ENCODE peak calls at places on chromosomes 16 and 17, in ten cellular contexts. B is aorta; Y is CD8-positive, alpha-beta memory T cell; I is HCT116; A is MM.1S; L is BJ; R is mammary epithelial cell; V is AG04450; T is uterus; G is ovary. Z is an unnamed sample.

GRCh38 chr16:72066747-72067146 is 3.7 kb downstream of the HPR start:
- DNase-seq in B (no peak), Y (no peak), I (peak; percentile 13), A (peak; percentile 41), L (no peak), R (peak; percentile 15), V (peak; percentile 16), T (no peak), G (peak; percentile 35), Z (no peak)

GRCh38 chr17:57108656-57109392 is 23.8 kb downstream of the AKAP1 start:
- DNase-seq in B (peak; percentile 82), Y (no peak), I (no peak), A (no peak), L (no peak), R (no peak), V (no peak), T (no peak), G (no peak), Z (no peak)

GRCh38 chr16:77531741-77532140 is 96.9 kb upstream of the ADAMTS18 start:
- DNase-seq in B (no peak), Y (no peak), I (no peak), A (no peak), L (peak; percentile 19), R (peak; percentile 37), V (no peak), T (no peak), G (no peak), Z (peak; percentile 16)

GRCh38 chr16:31064882-31065461 is 9.1 kb downstream of the ZNF668 start:
- DNase-seq in B (peak; percentile 72), Y (no peak), I (no peak), A (no peak), L (peak; percentile 90), R (peak; percentile 79), V (peak; percentile 89), T (peak; percentile 69), G (no peak), Z (peak; percentile 95)

GRCh38 chr17:68613739-68614298 is 12.7 kb upstream of the FAM20A start:
- DNase-seq in B (no peak), Y (no peak), I (peak; percentile 62), A (peak; percentile 81), L (no peak), R (peak; percentile 25), V (no peak), T (no peak), G (peak; percentile 43), Z (peak; percentile 4)

GRCh38 chr16:10788665-10789064 is 29.9 kb downstream of the TVP23A start:
- DNase-seq in B (no peak), Y (no peak), I (no peak), A (no peak), L (no peak), R (no peak), V (no peak), T (no peak), G (no peak), Z (no peak)

GRCh38 chr17:43536236-43537088 is 9.7 kb downstream of the ETV4 start:
- DNase-seq in B (no peak), Y (no peak), I (no peak), A (no peak), L (no peak), R (peak; percentile 14), V (no peak), T (no peak), G (no peak), Z (peak; percentile 55)

GRCh38 chr17:70945386-70945785 is 776.1 kb downstream of the KCNJ2 start:
- DNase-seq in B (no peak), Y (no peak), I (no peak), A (no peak), L (no peak), R (no peak), V (no peak), T (no peak), G (no peak), Z (no peak)

GRCh38 chr17:49005140-49005539 is 8.0 kb downstream of the IGF2BP1 start:
- DNase-seq in B (no peak), Y (no peak), I (no peak), A (no peak), L (no peak), R (no peak), V (no peak), T (no peak), G (no peak), Z (no peak)

GRCh38 chr17:49002331-49002730 is 5.1 kb downstream of the IGF2BP1 start:
- DNase-seq in B (no peak), Y (no peak), I (no peak), A (no peak), L (no peak), R (no peak), V (no peak), T (no peak), G (no peak), Z (no peak)

GRCh38 chr17:49002766-49003165 is 5.6 kb downstream of the IGF2BP1 start:
- DNase-seq in B (no peak), Y (no peak), I (no peak), A (no peak), L (no peak), R (no peak), V (no peak), T (no peak), G (no peak), Z (no peak)

GRCh38 chr17:49001671-49002070 is 4.5 kb downstream of the IGF2BP1 start:
- DNase-seq in B (no peak), Y (no peak), I (no peak), A (no peak), L (no peak), R (no peak), V (no peak), T (no peak), G (no peak), Z (no peak)

DNA sequence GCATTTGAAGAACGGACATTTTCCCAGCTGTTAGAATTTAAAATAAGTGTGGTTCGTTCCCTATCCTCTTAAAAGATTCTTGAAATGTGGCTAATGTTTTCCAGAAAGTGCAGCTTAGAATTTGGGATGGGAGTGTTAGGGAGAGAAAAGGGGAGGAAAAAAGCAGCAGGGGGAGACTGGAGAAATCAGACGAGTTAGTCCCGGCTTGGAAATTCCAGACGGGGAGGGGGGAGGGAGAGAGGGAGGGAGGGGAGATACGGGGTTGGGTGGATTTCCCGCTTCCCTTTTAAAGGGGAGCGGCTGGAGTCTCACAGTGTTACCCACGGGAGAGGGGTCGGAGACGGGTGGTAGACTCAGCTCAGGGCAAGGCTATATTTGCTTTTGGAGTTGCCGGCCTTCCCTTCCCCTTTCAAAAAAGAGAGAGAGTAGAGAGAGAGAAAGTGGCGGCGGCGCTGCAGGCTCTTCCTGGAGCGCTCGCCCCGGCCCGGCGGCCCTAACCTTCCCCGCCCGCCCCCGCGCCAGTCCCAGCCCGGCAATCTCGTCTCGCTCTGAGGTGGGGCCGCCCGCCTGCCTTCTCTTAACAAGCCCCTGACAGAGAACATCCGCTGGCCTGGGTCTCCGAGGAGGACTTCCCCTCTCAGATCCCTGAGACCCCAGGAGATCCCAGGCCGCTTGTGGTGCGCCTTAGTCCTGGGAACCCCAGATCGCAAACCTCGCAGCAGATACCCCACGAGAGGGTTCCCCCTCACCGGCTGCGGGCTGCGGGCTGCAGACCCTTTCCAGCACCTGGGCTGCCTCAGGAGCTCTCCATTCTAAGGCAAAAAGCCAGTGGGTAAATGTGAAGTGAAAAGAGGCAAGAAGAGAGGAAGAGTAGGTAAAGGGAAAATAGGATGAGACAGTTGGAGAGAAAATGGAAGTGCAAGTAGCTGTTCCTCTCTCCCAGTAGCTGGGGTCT is 6.6 kb downstream of the IGF2BP1 start:
- DNase-seq in B (no peak), Y (no peak), I (no peak), A (no peak), L (no peak), R (no peak), V (no peak), T (no peak), G (no peak), Z (no peak)
- H3K27me3 ChIP-seq in B (no peaks in the 10 kb centered on the region), Y (peaks cover 48% of the 10 kb centered on the region), I (peaks cover 83% of the 10 kb centered on the region), A (peaks cover 99% of the 10 kb centered on the region), L (peaks cover 13% of the 10 kb centered on the region), R (peaks cover 52% of the 10 kb centered on the region), V (no peaks in the 10 kb centered on the region), T (peaks cover 74% of the 10 kb centered on the region), G (no peaks in the 10 kb centered on the region), Z (peaks cover 82% of the 10 kb centered on the region)

GRCh38 chr17:59828478-59828760 is 64.3 kb downstream of the TUBD1 start:
- DNase-seq in B (no peak), Y (no peak), I (no peak), A (no peak), L (no peak), R (no peak), V (no peak), T (no peak), G (no peak), Z (no peak)

GRCh38 chr17:59826741-59827453 is 65.8 kb downstream of the TUBD1 start:
- DNase-seq in B (no peak), Y (no peak), I (no peak), A (peak; percentile 59), L (no peak), R (no peak), V (no peak), T (no peak), G (no peak), Z (no peak)

GRCh38 chr17:59829217-59830006 is 63.3 kb downstream of the TUBD1 start:
- DNase-seq in B (no peak), Y (peak; percentile 53), I (peak; percentile 100), A (peak; percentile 88), L (peak; percentile 97), R (peak; percentile 99), V (peak; percentile 77), T (no peak), G (no peak), Z (peak; percentile 45)

GRCh38 chr17:59825533-59826316 is 67.0 kb downstream of the TUBD1 start:
- DNase-seq in B (no peak), Y (no peak), I (no peak), A (no peak), L (no peak), R (peak; percentile 90), V (no peak), T (no peak), G (no peak), Z (peak; percentile 47)

GRCh38 chr17:59827721-59828477 is 64.8 kb downstream of the TUBD1 start:
- DNase-seq in B (no peak), Y (no peak), I (no peak), A (no peak), L (no peak), R (no peak), V (no peak), T (no peak), G (no peak), Z (no peak)
- H3K4me3 ChIP-seq in B (no peak overlapping the region), Y (peak overlapping the region; percentile 50), I (no peak overlapping the region), A (no peak overlapping the region), L (no peak overlapping the region), R (no peak overlapping the region), V (no peak overlapping the region), T (no peak overlapping the region), G (no peak overlapping the region), Z (no peak overlapping the region)

GRCh38 chr17:65468321-65468720 is 93.1 kb downstream of the AXIN2 start:
- DNase-seq in B (no peak), Y (no peak), I (no peak), A (no peak), L (no peak), R (no peak), V (no peak), T (no peak), G (no peak), Z (no peak)

GRCh38 chr17:65474658-65475057 is 86.8 kb downstream of the AXIN2 start:
- DNase-seq in B (no peak), Y (no peak), I (peak; percentile 12), A (no peak), L (no peak), R (no peak), V (no peak), T (no peak), G (no peak), Z (no peak)

GRCh38 chr17:65473363-65473762 is 88.1 kb downstream of the AXIN2 start:
- DNase-seq in B (no peak), Y (no peak), I (no peak), A (no peak), L (no peak), R (no peak), V (no peak), T (no peak), G (no peak), Z (no peak)

GRCh38 chr17:65473985-65474384 is 87.5 kb downstream of the AXIN2 start:
- DNase-seq in B (no peak), Y (no peak), I (no peak), A (no peak), L (no peak), R (no peak), V (no peak), T (no peak), G (no peak), Z (no peak)

GRCh38 chr17:65472602-65473001 is 88.8 kb downstream of the AXIN2 start:
- DNase-seq in B (peak; percentile 72), Y (no peak), I (no peak), A (no peak), L (peak; percentile 9), R (no peak), V (no peak), T (peak; percentile 60), G (peak; percentile 52), Z (peak; percentile 57)
- H3K27me3 ChIP-seq in B (no peaks in the 10 kb centered on the region), Y (no peaks in the 10 kb centered on the region), I (peaks cover 4% of the 10 kb centered on the region), A (no peaks in the 10 kb centered on the region), L (peaks cover 13% of the 10 kb centered on the region), R (no peaks in the 10 kb centered on the region), V (peaks cover 30% of the 10 kb centered on the region), T (no peaks in the 10 kb centered on the region), G (no peaks in the 10 kb centered on the region), Z (no peaks in the 10 kb centered on the region)

DNA sequence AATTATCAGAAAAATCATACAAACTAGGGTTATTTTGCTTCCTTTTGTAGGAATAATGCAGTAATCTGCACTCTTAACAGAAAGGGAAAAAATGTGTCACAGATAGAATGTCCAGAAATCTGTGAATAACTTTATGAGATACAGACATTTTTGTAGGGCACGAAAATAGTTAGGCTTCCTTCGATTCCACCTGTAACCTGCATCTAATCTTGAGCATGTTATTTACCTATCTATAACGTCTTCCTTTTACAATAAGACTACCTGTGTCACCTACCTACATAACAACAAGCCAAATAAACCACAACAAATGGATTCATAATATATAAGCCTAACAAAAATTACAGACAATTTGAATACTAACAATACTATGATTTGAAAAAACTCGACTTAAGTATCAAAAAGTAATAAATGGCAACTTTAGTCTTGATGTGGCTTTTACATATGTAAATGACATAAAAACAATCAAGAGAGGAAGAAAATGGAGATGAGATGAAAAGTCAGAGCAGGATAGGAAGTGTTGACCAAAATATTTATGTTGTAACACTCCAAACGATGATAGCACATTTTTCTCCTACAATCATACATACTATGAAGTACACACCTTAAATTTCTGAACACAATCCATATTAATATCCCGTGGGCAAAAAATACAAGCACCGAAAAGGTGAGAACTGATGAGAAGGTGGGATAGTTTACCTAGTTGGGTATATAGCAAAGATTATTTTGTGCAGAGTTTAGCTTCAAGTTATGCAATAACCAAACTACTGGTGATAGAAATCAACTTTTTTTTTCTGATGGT is 2.5 kb downstream of the STAT5B start:
- DNase-seq in B (no peak), Y (no peak), I (no peak), A (no peak), L (no peak), R (no peak), V (no peak), T (no peak), G (no peak), Z (no peak)
- H3K4me3 ChIP-seq in B (no peak overlapping the region), Y (peak overlapping the region; percentile 75), I (no peak overlapping the region), A (no peak overlapping the region), L (no peak overlapping the region), R (no peak overlapping the region), V (no peak overlapping the region), T (no peak overlapping the region), G (no peak overlapping the region), Z (no peak overlapping the region)

Z was measured in MG63.